ENCODE peak calls at places on chromosomes 3 and 15, in six cellular contexts. D, L, X, A, J and F are unnamed samples.
A peak's percentile ranks its signal among the peaks of the same experiment; 100 is the strongest.

GRCh38 chr3:43246956-43247355 is 39.4 kb upstream of the SNRK start:
- DNase-seq in D (no peak), L (no peak), X (no peak), A (no peak), J (no peak), F (no peak)

GRCh38 chr3:16849795-16850194 is 35.0 kb upstream of the PLCL2 start:
- DNase-seq in D (no peak), L (no peak), X (no peak), A (no peak), J (peak; percentile 34), F (no peak)

GRCh38 chr3:79125313-79125984 is 642.3 kb downstream of the ROBO1 start:
- DNase-seq in D (no peak), L (no peak), X (no peak), A (no peak), J (no peak), F (no peak)

GRCh38 chr15:41935566-41936020 is 36.8 kb downstream of the EHD4 start:
- DNase-seq in D (no peak), L (no peak), X (no peak), A (no peak), J (no peak), F (no peak)

GRCh38 chr15:41971089-41971892 is 1.1 kb downstream of the EHD4 start:
- DNase-seq in D (no peak), L (peak; percentile 69), X (peak; percentile 8), A (peak; percentile 66), J (peak; percentile 67), F (no peak)

GRCh38 chr15:55917881-55918296 is 75.5 kb downstream of the NEDD4 start:
- DNase-seq in D (no peak), L (no peak), X (no peak), A (no peak), J (peak; percentile 41), F (no peak)

GRCh38 chr3:141793476-141794260 is 30.5 kb downstream of the GRK7 start:
- DNase-seq in D (no peak), L (no peak), X (no peak), A (no peak), J (no peak), F (no peak)

GRCh38 chr3:161851941-161852566 is 355.4 kb downstream of the OTOL1 start:
- DNase-seq in D (peak; percentile 10), L (no peak), X (peak; percentile 19), A (no peak), J (peak; percentile 70), F (no peak)

GRCh38 chr15:62107561-62108110 is 40.9 kb downstream of the C2CD4A start:
- DNase-seq in D (no peak), L (no peak), X (no peak), A (no peak), J (no peak), F (no peak)

GRCh38 chr15:53576841-53577240 is 182.6 kb downstream of the WDR72 start:
- DNase-seq in D (no peak), L (no peak), X (no peak), A (no peak), J (no peak), F (no peak)

GRCh38 chr15:26318689-26319088 is 454.2 kb downstream of the GABRB3 start:
- DNase-seq in D (no peak), L (no peak), X (no peak), A (no peak), J (no peak), F (no peak)

GRCh38 chr3:59605318-59605717 is 555.5 kb upstream of the CFAP20DC start:
- DNase-seq in D (no peak), L (no peak), X (no peak), A (no peak), J (no peak), F (no peak)